ENCODE peak calls at places on chromosomes 6 and 20, in four cellular contexts. C is IMR-90, G is endodermal cell, U is mammary epithelial cell. T is an unnamed sample.

GRCh38 chr6:34223381-34223963 is 13.2 kb upstream of the HMGA1 start:
- DNase-seq in C (no peak), G (no peak), U (no peak), T (no peak)

GRCh38 chr6:23031986-23032385 is 462.6 kb downstream of the HDGFL1 start:
- DNase-seq in C (peak), G (no peak), U (no peak), T (no peak)

GRCh38 chr6:31585531-31585930 is 546 bp upstream of the LST1 start:
- DNase-seq in C (no peak), G (peak), U (no peak), T (peak)

GRCh38 chr6:129671442-129672344 is 38.3 kb downstream of the ARHGAP18 start:
- DNase-seq in C (no peak), G (no peak), U (no peak), T (peak)

GRCh38 chr20:13200767-13201500 is 20.1 kb upstream of the ISM1 start:
- DNase-seq in C (no peak), G (peak), U (no peak), T (peak)

GRCh38 chr20:60138263-60139127 is 180.3 kb downstream of the CDH26 start:
- DNase-seq in C (peak), G (no peak), U (no peak), T (no peak)

GRCh38 chr6:12065321-12066140 is 53.4 kb downstream of the HIVEP1 start:
- DNase-seq in C (no peak), G (no peak), U (no peak), T (peak)

GRCh38 chr6:150547511-150548222 is 52.0 kb upstream of the PLEKHG1 start:
- DNase-seq in C (no peak), G (peak), U (no peak), T (peak)

GRCh38 chr6:111437573-111437972 is 45.4 kb downstream of the REV3L start:
- DNase-seq in C (no peak), G (no peak), U (no peak), T (no peak)

GRCh38 chr20:34511891-34512265 is 4.3 kb upstream of the DYNLRB1 start:
- DNase-seq in C (no peak), G (no peak), U (no peak), T (no peak)

GRCh38 chr6:107821591-107821990 is 2.5 kb downstream of the SCML4 start:
- DNase-seq in C (no peak), G (peak), U (no peak), T (no peak)
- H3K4me3 ChIP-seq in C (no peak), G (no peak), U (no peak), T (no peak)

DNA sequence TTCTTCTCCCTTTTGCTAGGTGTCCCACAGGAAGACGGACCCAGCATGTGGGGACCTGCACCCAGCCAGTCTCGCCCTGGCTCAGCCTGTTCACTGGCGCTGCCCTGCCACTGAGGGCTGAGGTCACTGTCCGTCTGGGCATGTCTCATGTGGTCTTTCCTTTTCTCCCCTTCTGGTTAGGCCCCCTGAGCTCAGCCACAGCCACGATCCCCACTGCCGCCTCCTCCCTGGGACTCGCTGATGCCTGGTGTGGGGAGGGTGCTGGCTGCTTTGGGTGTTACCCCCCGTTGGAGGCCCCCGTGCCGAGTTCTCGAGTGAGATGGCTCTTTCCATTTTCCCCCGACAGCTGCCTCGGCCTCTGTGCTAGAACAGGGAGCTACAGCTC is 14.8 kb upstream of the TCFL5 start:
- DNase-seq in C (no peak), G (no peak), U (no peak), T (no peak)
- H3K9ac ChIP-seq in C (no peak), G (no peak), U (no peak), T (no peak)

DNA sequence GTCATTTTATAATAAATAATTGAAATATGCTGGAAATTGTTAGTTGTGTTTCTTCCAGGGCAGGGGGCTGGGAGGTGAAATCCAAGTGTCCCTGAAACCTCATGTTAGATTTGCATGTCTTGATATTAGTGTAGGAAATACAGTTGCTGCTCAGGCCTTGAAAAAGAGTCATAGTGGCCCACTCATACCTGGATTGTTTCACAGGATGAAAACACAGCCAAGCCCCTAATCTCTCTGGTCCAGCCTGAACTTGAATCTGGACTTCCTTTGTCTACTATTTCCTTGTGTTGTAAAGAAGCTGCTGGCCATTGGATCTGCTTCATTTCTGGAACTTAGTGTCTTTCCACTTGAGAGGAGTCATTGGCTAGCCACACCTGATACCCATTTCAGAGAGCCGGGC is 108.8 kb upstream of the JARID2 start:
- DNase-seq in C (no peak), G (no peak), U (no peak), T (no peak)
- H3K4me3 ChIP-seq in C (no peak), G (no peak), U (no peak), T (no peak)

GRCh38 chr6:56690519-56691200 is 48.0 kb upstream of the DST start:
- DNase-seq in C (peak), G (no peak), U (peak), T (peak)

GRCh38 chr6:56688521-56688920 is 45.8 kb upstream of the DST start:
- DNase-seq in C (no peak), G (no peak), U (peak), T (no peak)

GRCh38 chr6:56689663-56690062 is 47.0 kb upstream of the DST start:
- DNase-seq in C (no peak), G (no peak), U (no peak), T (no peak)

GRCh38 chr6:56691201-56691595 is 48.5 kb upstream of the DST start:
- DNase-seq in C (no peak), G (no peak), U (no peak), T (no peak)

DNA sequence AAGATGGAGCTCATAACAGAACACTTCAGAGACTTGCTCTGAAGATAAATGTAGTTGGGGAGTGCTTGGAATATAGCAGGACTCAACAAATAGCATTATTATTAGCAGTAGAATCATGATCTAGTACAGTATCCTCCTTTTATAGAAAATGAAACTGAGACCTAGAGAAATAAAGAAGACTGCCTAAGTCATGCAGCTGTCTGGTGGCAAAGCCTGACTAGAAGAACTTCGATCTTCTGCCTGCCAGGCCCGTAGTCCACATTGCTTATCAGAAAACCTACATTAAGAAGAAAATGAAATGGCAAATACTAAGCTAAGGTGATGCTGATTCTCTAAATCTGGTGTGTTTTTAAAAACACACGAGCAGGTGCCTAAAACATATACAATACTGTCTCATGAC is 46.4 kb upstream of the DST start:
- DNase-seq in C (no peak), G (no peak), U (no peak), T (no peak)
- H3K9ac ChIP-seq in C (no peak), G (no peak), U (no peak), T (no peak)

GRCh38 chr6:104095661-104096416 is 763.9 kb downstream of the HACE1 start:
- DNase-seq in C (no peak), G (no peak), U (no peak), T (no peak)
- H3K4me3 ChIP-seq in C (no peak), G (no peak), U (no peak), T (no peak)

DNA sequence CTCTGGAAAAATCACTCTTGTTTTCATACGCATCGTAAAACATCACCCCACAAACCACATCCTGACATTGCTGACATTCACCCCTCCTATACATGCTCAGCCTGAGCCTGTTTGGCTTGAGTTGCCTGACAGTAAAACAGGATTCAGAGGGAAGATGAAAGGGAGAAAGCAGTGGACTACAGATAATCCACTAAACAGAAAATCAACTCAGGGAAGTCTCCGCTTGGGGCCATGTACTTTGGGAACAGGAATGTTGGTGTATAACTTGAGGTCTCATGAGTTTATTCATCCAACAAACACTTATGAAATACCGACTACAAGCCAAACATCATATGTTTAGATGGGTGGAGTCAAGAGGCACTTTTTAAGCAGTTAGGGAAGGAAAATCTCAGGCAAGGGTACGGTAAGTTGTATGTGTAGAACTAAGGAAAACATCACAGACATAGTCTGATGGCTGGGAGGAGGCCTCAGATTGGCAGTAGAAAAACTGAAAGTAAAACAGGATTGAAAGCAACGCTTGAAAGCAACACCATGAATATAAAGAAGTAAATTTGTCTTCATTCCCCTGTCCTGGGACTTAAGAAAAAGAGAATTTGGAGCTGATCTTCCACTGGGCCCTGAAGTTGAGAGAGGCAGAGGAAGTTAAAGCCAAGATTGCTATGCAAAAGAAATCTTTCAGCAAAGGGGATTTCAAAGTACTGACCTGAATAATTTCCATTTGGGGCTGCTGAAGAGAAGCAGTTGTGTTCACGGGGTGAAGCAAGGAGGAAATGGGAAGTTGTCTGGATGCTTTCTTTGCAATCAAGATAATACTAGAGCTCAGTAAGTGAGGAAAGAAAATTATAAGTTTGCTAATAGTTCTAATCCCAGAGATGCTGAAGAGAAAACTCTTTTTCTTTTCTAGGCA is 28.8 kb downstream of the PDE7B start:
- DNase-seq in C (peak), G (no peak), U (peak), T (no peak)
- H3K9ac ChIP-seq in C (peak), G (no peak), U (no peak), T (no peak)

DNA sequence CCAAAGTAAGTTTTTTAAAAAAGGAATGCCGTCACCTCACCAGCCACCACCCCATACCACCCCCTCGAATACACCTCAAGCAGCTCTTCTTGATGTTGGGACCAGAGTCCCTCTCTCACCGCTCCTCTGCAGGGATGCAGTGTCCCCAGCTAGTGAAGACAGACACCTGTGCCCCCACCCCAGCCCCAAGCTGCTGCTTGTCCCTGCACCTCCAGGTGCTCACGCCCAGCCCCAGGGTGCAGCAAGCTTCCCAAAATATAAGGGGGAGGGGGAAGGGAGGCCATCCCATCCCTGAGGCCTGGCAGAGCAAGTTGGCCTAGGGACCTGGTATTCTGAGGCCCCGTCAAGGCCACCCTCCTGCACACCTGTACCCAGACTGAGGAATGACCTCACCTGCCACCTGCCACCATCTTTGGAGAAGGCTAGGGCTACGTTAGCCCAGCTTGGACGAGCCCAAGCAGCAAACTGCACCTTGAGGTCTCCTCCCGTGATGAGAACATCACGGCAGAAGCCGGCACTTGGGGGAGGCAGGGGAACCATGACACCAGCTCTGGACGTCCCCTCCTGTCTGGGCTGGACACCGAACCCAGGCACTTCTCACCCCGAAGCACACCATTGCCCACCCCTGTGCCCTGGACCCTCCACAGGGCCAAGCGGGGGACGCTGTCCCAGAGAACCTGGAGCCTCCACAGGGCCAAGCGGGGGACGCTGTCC is 25.9 kb downstream of the YTHDF1 start:
- DNase-seq in C (no peak), G (no peak), U (no peak), T (no peak)
- H3K4me3 ChIP-seq in C (no peak), G (no peak), U (no peak), T (no peak)

DNA sequence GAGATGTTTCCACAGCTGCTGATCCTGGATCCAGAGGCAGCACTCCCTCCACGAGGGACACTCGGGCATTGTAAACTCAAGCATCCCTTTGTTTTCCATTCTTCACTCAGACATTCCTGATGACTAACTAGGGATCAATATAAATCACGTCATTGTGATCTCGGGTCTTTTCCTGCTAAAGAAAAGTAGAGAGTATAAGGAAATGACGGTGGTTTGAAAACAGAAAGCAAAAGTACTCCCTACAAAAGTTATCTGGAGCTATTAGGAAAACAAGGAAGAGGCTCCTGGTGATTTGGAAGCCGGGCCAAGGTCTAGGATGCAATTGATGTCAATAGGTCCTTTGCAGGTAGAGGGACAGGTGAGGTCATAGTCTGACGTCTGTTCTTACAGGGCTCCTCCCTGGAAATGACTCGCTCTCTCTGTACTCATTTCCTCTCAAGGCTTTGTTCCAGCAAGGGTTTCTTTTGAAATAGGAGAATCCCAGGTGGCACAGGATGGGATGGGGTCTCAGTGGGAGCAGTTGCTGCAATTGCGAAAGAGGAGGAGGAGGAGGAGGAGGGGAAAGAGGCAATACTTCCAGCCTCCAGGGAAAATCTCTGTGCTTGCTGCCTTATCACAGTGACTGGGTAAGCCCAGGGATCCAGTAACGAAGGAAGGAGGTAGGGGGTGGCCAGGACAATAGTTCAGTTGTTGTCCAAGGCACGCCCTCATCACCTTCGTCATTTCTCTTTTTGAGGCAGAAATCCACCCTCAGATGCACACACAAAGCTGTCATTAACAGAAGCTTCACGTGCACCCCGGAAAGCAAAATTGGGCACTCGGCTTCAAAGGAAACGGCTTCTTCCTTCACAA is 222.9 kb downstream of the LY86 start:
- DNase-seq in C (peak), G (peak), U (peak), T (peak)
- H3K9ac ChIP-seq in C (peak), G (no peak), U (peak), T (no peak)